ENCODE peak calls at places on chromosomes 13 and 19, in six cellular contexts. L is fibroblast of lung, I is body of pancreas, K is progenitor cell of endocrine pancreas, R is brain microvascular endothelial cell, D is ovary. Q is an unnamed sample.

GRCh38 chr13:114311387-114311786 is 2.9 kb upstream of the CHAMP1 start:
- DNase-seq in L (no peak), I (no peak), K (no peak), R (no peak), D (no peak), Q (no peak)

GRCh38 chr19:22263121-22263520 is 23.1 kb upstream of the ZNF729 start:
- DNase-seq in L (no peak), I (no peak), K (no peak), R (no peak), D (no peak), Q (no peak)

GRCh38 chr13:76790519-76791289 is 95.5 kb downstream of the KCTD12 start:
- DNase-seq in L (peak), I (no peak), K (no peak), R (no peak), D (no peak), Q (peak)

GRCh38 chr13:27353166-27353583 is 71.2 kb upstream of the GTF3A start:
- DNase-seq in L (peak), I (no peak), K (no peak), R (peak), D (no peak), Q (peak)

GRCh38 chr19:12766051-12766521 is 9.3 kb downstream of the HOOK2 start:
- DNase-seq in L (no peak), I (peak), K (peak), R (peak), D (peak), Q (peak)

GRCh38 chr19:3986260-3987041 is 1.2 kb upstream of the EEF2 start:
- DNase-seq in L (peak), I (peak), K (no peak), R (peak), D (no peak), Q (peak)

GRCh38 chr19:18291590-18292459 is 10.4 kb upstream of the JUND start:
- DNase-seq in L (peak), I (peak), K (no peak), R (peak), D (peak), Q (peak)

GRCh38 chr13:20525601-20526544 is at the start of gene CRYL1:
- DNase-seq in L (peak), I (peak), K (peak), R (peak), D (peak), Q (peak)

GRCh38 chr19:38841787-38842438 is 7.9 kb downstream of the HNRNPL start:
- DNase-seq in L (no peak), I (no peak), K (no peak), R (no peak), D (no peak), Q (no peak)

GRCh38 chr13:49185264-49185663 is 34.9 kb upstream of the MLNR start:
- DNase-seq in L (peak), I (no peak), K (no peak), R (no peak), D (no peak), Q (peak)

GRCh38 chr19:28701491-28701890 is 511.5 kb downstream of the UQCRFS1 start:
- DNase-seq in L (peak), I (no peak), K (no peak), R (no peak), D (no peak), Q (peak)

GRCh38 chr19:13428352-13428751 is 77.9 kb downstream of the CACNA1A start:
- DNase-seq in L (peak), I (no peak), K (no peak), R (peak), D (no peak), Q (peak)

GRCh38 chr19:53662209-53662608 is 30.4 kb downstream of the DPRX start:
- DNase-seq in L (no peak), I (no peak), K (no peak), R (no peak), D (no peak), Q (no peak)

GRCh38 chr19:47598407-47599349 is 10.3 kb upstream of the BICRA start:
- DNase-seq in L (peak), I (peak), K (no peak), R (peak), D (peak), Q (peak)

GRCh38 chr13:42007844-42008243 is 40.6 kb upstream of the DGKH start:
- DNase-seq in L (peak), I (no peak), K (no peak), R (peak), D (no peak), Q (peak)

GRCh38 chr13:100298116-100298681 is 209.3 kb downstream of the PCCA start:
- DNase-seq in L (no peak), I (no peak), K (no peak), R (no peak), D (no peak), Q (no peak)

GRCh38 chr13:45015300-45015699 is 26.0 kb downstream of the GPALPP1 start:
- DNase-seq in L (peak), I (no peak), K (no peak), R (no peak), D (no peak), Q (no peak)

GRCh38 chr13:24270639-24271131 is 38.7 kb upstream of the C1QTNF9 start:
- DNase-seq in L (peak), I (peak), K (no peak), R (peak), D (peak), Q (peak)

GRCh38 chr13:75170321-75170720 is 311.6 kb downstream of the TBC1D4 start:
- DNase-seq in L (no peak), I (no peak), K (no peak), R (no peak), D (no peak), Q (no peak)

GRCh38 chr19:54792814-54793213 is 10.6 kb upstream of the KIR2DL4 start:
- DNase-seq in L (no peak), I (no peak), K (no peak), R (no peak), D (no peak), Q (no peak)

GRCh38 chr19:42846597-42846996 is 32.9 kb downstream of the PSG1 start:
- DNase-seq in L (peak), I (no peak), K (no peak), R (peak), D (no peak), Q (no peak)

GRCh38 chr19:32870154-32870573 is 597 bp upstream of the SLC7A9 start:
- DNase-seq in L (no peak), I (no peak), K (peak), R (no peak), D (no peak), Q (no peak)

GRCh38 chr19:23254141-23254910 is 4.1 kb upstream of the ZNF724 start:
- DNase-seq in L (no peak), I (no peak), K (no peak), R (no peak), D (no peak), Q (no peak)

GRCh38 chr19:55080121-55080914 is 4.6 kb downstream of the EPS8L1 start:
- DNase-seq in L (peak), I (peak), K (no peak), R (peak), D (no peak), Q (peak)

DNA sequence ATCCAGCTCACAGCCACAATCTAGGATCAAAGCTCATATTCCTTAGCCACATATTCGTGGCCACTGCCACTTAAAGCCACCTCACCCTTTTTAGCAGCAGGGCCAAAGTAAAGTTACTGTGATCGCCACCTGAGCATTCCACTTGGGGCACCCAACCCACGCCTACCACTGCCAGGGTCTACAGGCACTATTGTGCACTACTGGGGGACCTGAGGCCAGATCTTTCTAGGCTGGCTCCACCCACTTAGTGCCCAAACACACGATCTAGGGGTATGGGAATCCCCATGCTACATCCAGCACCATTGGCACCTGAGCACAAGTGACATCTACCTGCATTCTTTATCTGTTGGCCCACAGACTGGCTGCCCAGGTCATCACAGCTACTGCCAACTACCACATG is 517.9 kb upstream of the PRR20A start:
- DNase-seq in L (no peak), I (no peak), K (no peak), R (no peak), D (no peak), Q (no peak)
- TF ChIP-seq CTCF in L (no peak), I (no peak), K (no peak), R (no peak), D (no peak), Q (no peak)

GRCh38 chr19:34772697-34773554 is at the start of gene ZNF599:
- DNase-seq in L (peak), I (peak), K (peak), R (peak), D (peak), Q (peak)
- TF ChIP-seq CTCF in L (no peak), I (no peak), K (no peak), R (no peak), D (no peak), Q (no peak)

GRCh38 chr19:1070576-1070930 is 3.6 kb downstream of the ARHGAP45 start:
- DNase-seq in L (no peak), I (no peak), K (no peak), R (no peak), D (no peak), Q (no peak)
- TF ChIP-seq CTCF in L (peak), I (no peak), K (no peak), R (peak), D (no peak), Q (peak)

DNA sequence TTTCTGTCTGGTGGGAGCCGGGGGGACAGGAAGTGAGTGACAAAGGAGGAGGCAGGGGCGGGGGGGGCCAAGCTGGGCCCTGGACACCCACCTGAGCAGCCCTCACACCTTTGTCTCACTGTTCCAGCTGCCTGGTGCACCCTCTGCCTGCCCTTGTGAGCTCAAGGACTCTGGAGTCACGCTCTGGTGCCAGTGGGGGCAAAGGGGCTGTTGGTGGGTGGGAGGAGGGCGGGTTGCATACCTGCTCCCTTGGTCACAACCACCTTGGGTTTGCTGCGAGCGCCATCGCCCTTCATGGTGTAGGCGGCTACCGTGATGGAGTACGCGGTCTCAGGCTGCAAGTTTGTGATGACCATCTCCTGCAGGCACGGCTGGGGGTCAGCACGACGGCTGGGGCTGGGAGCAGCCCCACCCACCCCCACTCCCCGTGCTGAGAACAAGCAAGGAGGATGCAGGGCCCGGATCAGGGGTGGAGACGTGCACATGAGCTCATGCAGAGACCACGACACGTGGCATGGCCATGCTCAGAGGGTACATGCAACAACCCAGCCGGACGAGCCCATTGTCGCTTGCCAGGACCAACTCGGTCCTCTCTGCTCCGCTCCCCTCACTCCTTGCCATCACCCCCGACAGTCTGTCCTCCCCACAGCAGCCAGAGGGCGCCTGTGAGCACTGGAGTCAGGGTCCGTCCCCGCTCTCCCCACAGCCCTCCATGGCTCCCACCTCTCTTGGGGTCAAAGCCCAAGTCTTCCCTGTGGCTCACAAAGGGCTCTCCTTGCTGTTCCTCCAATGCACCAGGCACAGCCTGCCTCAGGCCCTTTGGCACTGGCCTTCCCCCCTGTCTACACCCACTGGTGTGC is 114.9 kb downstream of the PTPRS start:
- DNase-seq in L (no peak), I (no peak), K (peak), R (no peak), D (no peak), Q (peak)
- TF ChIP-seq CTCF in L (peak), I (peak), K (peak), R (peak), D (no peak), Q (peak)

GRCh38 chr19:17180997-17181702 is 34.0 kb upstream of the USE1 start:
- DNase-seq in L (no peak), I (no peak), K (no peak), R (no peak), D (no peak), Q (no peak)

GRCh38 chr19:17183271-17183757 is 31.8 kb upstream of the USE1 start:
- DNase-seq in L (no peak), I (no peak), K (no peak), R (no peak), D (no peak), Q (no peak)

GRCh38 chr19:17183858-17184271 is 31.3 kb upstream of the USE1 start:
- DNase-seq in L (no peak), I (no peak), K (no peak), R (no peak), D (no peak), Q (no peak)

GRCh38 chr19:17184381-17184841 is 30.7 kb upstream of the USE1 start:
- DNase-seq in L (no peak), I (no peak), K (no peak), R (no peak), D (no peak), Q (no peak)

DNA sequence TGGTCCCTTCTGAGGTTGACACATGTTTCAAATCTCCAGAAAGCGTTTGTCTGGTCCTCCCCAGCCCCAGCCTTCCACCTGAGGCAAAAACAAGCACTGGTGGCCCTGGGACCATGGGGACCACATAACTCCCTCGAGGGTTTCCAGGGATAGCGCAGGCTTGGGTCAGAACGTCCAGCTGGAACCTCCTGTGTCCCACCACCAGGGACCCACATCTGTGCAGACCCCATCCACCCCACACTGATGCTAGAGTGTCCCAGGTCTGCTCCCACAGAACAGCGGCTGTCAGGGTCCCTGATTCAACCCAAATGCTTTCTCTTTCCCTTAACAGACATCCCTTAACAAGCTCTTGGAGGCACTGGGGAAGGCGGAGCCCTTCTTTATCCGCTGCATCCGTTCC is 29.6 kb upstream of the USE1 start:
- DNase-seq in L (no peak), I (no peak), K (no peak), R (no peak), D (no peak), Q (no peak)
- TF ChIP-seq CTCF in L (no peak), I (no peak), K (no peak), R (no peak), D (no peak), Q (no peak)